ENCODE peak calls at places on chromosomes 6 and 20, in eight cellular contexts. I, F, A, W, D, P, R and E are unnamed samples.

GRCh38 chr6:2806664-2807063 is 35.0 kb downstream of the SERPINB1 start:
- DNase-seq in A (no peak), W (no peak), P (no peak), D (no peak), F (no peak), I (no peak), R (no peak), E (no peak)

GRCh38 chr6:90110971-90111370 is 185.7 kb downstream of the BACH2 start:
- DNase-seq in W (no peak), D (no peak), A (no peak), I (no peak), P (no peak), F (no peak), R (no peak), E (no peak)

GRCh38 chr20:48823960-48824497 is 3.8 kb downstream of the PREX1 start:
- DNase-seq in I (no peak), D (peak), R (no peak), W (no peak), F (no peak), P (peak), A (no peak), E (no peak)

GRCh38 chr20:46348972-46349741 is 40.9 kb upstream of the CDH22 start:
- DNase-seq in R (peak), A (peak), I (peak), W (peak), F (no peak), D (peak), P (peak), E (peak)

GRCh38 chr6:170139531-170139930 is 151.3 kb downstream of the DLL1 start:
- DNase-seq in D (no peak), W (no peak), I (no peak), R (no peak), P (no peak), F (no peak), A (no peak), E (no peak)

GRCh38 chr6:164247106-164247505 is 832.6 kb downstream of the QKI start:
- DNase-seq in I (no peak), P (peak), R (no peak), A (no peak), D (no peak), W (no peak), F (no peak), E (no peak)

GRCh38 chr20:61046721-61047351 is 205.2 kb upstream of the CDH4 start:
- DNase-seq in R (no peak), A (no peak), P (no peak), F (no peak), I (no peak), W (no peak), D (no peak), E (no peak)

GRCh38 chr6:135314543-135314942 is 133.4 kb downstream of the MYB start:
- DNase-seq in R (no peak), I (no peak), A (no peak), D (no peak), P (no peak), W (no peak), F (no peak), E (no peak)

GRCh38 chr6:44146685-44147084 is 11.9 kb upstream of the CAPN11 start:
- DNase-seq in R (no peak), A (no peak), F (no peak), D (no peak), W (no peak), I (no peak), P (no peak), E (no peak)

GRCh38 chr6:149614352-149614751 is 34.2 kb downstream of the KATNA1 start:
- DNase-seq in R (no peak), D (peak), A (no peak), P (peak), F (no peak), I (no peak), W (no peak), E (no peak)

GRCh38 chr6:55208469-55208868 is 34.2 kb downstream of the HCRTR2 start:
- DNase-seq in F (no peak), D (no peak), P (no peak), I (no peak), A (no peak), R (no peak), W (no peak), E (no peak)

GRCh38 chr6:123962508-123962907 is 158.8 kb downstream of the NKAIN2 start:
- DNase-seq in R (no peak), D (no peak), W (no peak), I (no peak), A (no peak), P (no peak), F (no peak), E (no peak)

GRCh38 chr20:45487231-45487635 is 17.7 kb downstream of the WFDC2 start:
- DNase-seq in P (no peak), R (no peak), W (no peak), D (no peak), A (peak), F (no peak), I (no peak), E (no peak)

GRCh38 chr6:146200136-146200708 is 171.4 kb downstream of the GRM1 start:
- DNase-seq in A (no peak), R (no peak), P (no peak), F (no peak), I (no peak), W (no peak), D (peak), E (no peak)

GRCh38 chr6:37024665-37025337 is 19.3 kb downstream of the FGD2 start:
- DNase-seq in A (no peak), I (no peak), F (no peak), R (no peak), W (no peak), D (no peak), P (peak), E (no peak)

GRCh38 chr20:53723045-53723444 is 129.4 kb upstream of the ZNF217 start:
- DNase-seq in R (no peak), W (no peak), F (no peak), I (no peak), P (no peak), A (no peak), D (no peak), E (no peak)

GRCh38 chr20:57785720-57786119 is 75.9 kb upstream of the PMEPA1 start:
- DNase-seq in F (no peak), R (no peak), W (no peak), P (no peak), D (no peak), I (no peak), A (no peak), E (no peak)

GRCh38 chr6:29708432-29709177 is 14.6 kb upstream of the HLA-F start:
- DNase-seq in W (no peak), F (no peak), I (no peak), D (no peak), P (no peak), R (no peak), A (no peak), E (no peak)

GRCh38 chr6:44851176-44851575 is 463.7 kb downstream of the CDC5L start:
- DNase-seq in F (no peak), D (peak), R (no peak), A (no peak), P (peak), I (no peak), W (no peak), E (no peak)

GRCh38 chr6:162726997-162727346 is 594 bp downstream of the PRKN start:
- DNase-seq in R (no peak), A (no peak), I (no peak), D (peak), P (peak), W (no peak), F (peak), E (no peak)

GRCh38 chr6:34129753-34130152 is 16.1 kb downstream of the GRM4 start:
- DNase-seq in W (no peak), R (no peak), D (no peak), P (no peak), A (no peak), F (no peak), I (no peak), E (no peak)

GRCh38 chr6:139577991-139578604 is 203.7 kb upstream of the CITED2 start:
- DNase-seq in F (no peak), D (peak), I (no peak), A (no peak), P (peak), R (no peak), W (no peak), E (no peak)

GRCh38 chr6:166618251-166618650 is 8.8 kb downstream of the RPS6KA2 start:
- DNase-seq in R (no peak), I (no peak), D (no peak), P (no peak), A (no peak), F (no peak), W (no peak), E (no peak)

GRCh38 chr6:84748331-84748730 is 16.1 kb downstream of the TBX18 start:
- DNase-seq in R (no peak), F (no peak), A (no peak), D (no peak), W (no peak), I (no peak), P (peak), E (no peak)

GRCh38 chr20:25077610-25078169 is 4.3 kb downstream of the VSX1 start:
- DNase-seq in F (no peak), P (peak), W (no peak), A (peak), I (no peak), R (peak), D (peak), E (no peak)

DNA sequence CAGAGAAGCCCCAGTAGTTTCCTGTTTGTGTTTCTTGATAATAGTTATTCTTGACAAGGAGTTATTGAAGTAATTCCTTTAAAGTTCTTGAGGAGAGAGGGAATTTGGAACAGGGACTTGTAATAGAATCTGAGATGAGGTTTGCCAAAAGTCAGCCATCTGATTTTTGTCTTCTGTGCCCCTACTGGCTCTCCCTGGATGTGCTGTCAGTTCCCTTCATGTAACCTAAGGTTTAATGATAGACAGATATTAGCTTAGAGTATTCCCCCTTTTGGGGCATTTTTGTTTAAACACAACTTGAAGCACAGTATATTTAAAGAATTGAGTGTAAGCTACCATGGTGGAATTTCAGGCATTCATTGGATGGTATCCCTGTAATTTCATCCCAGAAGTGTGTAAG is 71.4 kb downstream of the CARMIL1 start:
- DNase-seq in I (no peak), A (no peak), P (no peak), F (no peak), W (no peak), R (no peak), D (no peak), E (no peak)
- TF ChIP-seq CTCF in I (no peak), A (no peak), P (no peak), F (no peak), W (no peak), R (no peak), D (no peak), E (no peak)

DNA sequence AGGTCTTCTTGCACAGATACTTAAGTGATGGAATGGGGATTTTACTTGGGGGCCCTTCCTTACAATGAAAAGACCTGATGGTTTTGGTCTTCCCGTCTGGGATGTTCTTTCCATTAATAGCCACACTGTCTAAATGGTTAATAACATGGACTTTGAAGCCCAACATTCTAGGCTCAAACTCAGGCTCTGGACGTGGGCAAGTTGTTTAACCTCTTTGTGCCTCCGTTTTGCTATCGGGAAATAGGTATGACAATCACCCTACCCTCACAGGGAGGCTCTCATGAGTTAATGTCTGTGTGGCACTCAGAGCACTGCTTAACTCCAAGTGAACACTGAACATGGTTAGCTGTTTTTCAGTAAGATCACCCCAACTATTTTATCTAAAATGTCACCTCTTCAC is 360.7 kb upstream of the FLRT3 start:
- DNase-seq in F (no peak), P (no peak), I (no peak), A (no peak), D (no peak), R (no peak), W (no peak), E (no peak)
- TF ChIP-seq CTCF in F (no peak), P (no peak), I (no peak), A (no peak), D (no peak), R (no peak), W (no peak), E (no peak)

DNA sequence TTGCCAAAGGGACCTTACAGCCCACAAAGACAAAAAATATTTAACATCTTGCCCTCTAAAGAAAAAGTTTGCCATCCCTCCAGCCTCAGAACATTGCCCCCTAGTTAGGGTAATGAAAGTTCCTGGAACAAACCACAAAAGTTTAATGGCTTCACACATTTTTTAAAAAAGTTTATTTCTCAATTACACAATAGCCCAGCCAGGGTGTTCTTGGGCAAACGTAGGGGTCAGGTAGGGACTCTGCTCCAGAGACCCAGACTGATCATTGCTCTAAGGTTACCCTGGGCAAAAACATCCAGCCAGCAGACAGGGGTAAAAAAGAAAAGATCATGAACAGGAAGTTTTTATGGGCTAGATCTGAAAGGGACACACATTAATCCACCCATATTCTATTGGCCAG is 4.5 kb upstream of the ISM1 start:
- DNase-seq in I (no peak), D (no peak), P (no peak), F (no peak), W (no peak), R (no peak), A (no peak), E (no peak)
- TF ChIP-seq CTCF in I (no peak), D (no peak), P (no peak), F (no peak), W (no peak), R (no peak), A (no peak), E (no peak)

GRCh38 chr6:99241905-99242534 is 107.5 kb downstream of the FAXC start:
- DNase-seq in R (no peak), A (peak), D (peak), P (peak), F (no peak), W (peak), I (no peak), E (no peak)
- TF ChIP-seq CTCF in R (peak), A (peak), D (peak), P (peak), F (no peak), W (peak), I (peak), E (peak)

DNA sequence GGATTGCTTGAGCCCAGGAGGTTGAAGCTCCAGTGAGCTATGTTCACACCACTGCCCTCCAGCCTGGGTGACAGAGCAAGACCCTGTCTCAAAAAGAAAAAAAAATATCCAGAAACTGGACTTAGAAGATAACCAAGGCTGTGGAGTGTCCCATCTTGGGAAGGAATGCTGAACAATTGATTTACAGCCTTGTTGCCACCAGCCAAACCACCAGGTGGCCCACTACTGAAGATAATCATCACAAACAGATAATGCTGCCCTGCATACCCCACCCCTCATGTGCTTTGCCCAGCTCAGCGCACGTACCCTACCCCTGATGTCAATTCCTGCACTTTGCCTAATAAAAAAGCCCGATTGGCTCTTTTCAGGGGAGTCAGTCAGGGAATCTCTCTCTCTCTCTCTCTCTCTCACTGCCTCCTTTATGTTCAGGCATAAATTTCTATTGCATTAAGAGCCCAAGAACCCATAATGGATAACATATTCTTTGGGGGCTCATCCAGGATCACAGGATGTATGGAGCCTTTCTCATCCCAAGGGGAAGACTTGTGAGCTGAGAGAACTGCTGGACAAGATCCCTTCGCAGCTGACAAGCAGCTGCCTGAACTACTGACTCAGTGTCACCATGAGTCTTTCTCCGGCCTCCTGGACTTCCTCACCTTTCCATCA is 166.4 kb downstream of the CD24 start:
- DNase-seq in R (no peak), P (no peak), W (no peak), D (no peak), I (no peak), A (no peak), F (no peak), E (no peak)
- TF ChIP-seq CTCF in R (no peak), P (no peak), W (no peak), D (no peak), I (no peak), A (no peak), F (no peak), E (no peak)

GRCh38 chr6:35471836-35472345 is 3.7 kb downstream of the RPL10A start:
- DNase-seq in W (no peak), A (no peak), D (no peak), P (peak), F (no peak), I (no peak), R (no peak), E (no peak)
- TF ChIP-seq CTCF in W (no peak), A (no peak), D (no peak), P (no peak), F (no peak), I (no peak), R (no peak), E (no peak)